ENCODE peak calls at places on chromosomes 7 and 10, in five cellular contexts. W is neuronal stem cell; H is CD8-positive, alpha-beta T cell; L is GM23248; K is CD4-positive, alpha-beta T cell. S is an unnamed sample.

GRCh38 chr7:137626469-137627067 is 220.2 kb downstream of the DGKI start:
- DNase-seq in L (peak), K (no peak), W (peak), H (no peak), S (peak)

GRCh38 chr10:81309041-81309552 is 565.9 kb upstream of the NRG3 start:
- DNase-seq in W (no peak), L (no peak), H (no peak), K (no peak), S (no peak)

GRCh38 chr10:130456616-130457015 is 320.4 kb downstream of the GLRX3 start:
- DNase-seq in K (no peak), L (no peak), H (no peak), W (no peak), S (no peak)

GRCh38 chr7:107614425-107614824 is 34.4 kb downstream of the BCAP29 start:
- DNase-seq in H (no peak), W (no peak), L (peak), K (no peak), S (no peak)

GRCh38 chr7:104267701-104268368 is 60.0 kb upstream of the ORC5 start:
- DNase-seq in L (peak), H (no peak), K (no peak), W (no peak), S (no peak)

GRCh38 chr7:96414931-96415292 is 93.0 kb upstream of the SLC25A13 start:
- DNase-seq in L (peak), W (peak), K (peak), H (no peak), S (peak)

GRCh38 chr7:32890010-32890552 is 1.5 kb downstream of the KBTBD2 start:
- DNase-seq in K (no peak), W (no peak), H (no peak), L (peak), S (no peak)

GRCh38 chr7:8205572-8205971 is 56.4 kb downstream of the ICA1 start:
- DNase-seq in W (no peak), L (no peak), H (no peak), K (no peak), S (no peak)

GRCh38 chr7:107948645-107949442 is 54.1 kb downstream of the LAMB1 start:
- DNase-seq in W (no peak), K (no peak), H (no peak), L (peak), S (no peak)

GRCh38 chr7:73704640-73705550 is 14.6 kb downstream of the STX1A start:
- DNase-seq in L (no peak), H (no peak), K (no peak), W (no peak), S (no peak)

GRCh38 chr10:86868353-86868752 is 89.1 kb downstream of the MMRN2 start:
- DNase-seq in W (peak), K (no peak), L (no peak), H (no peak), S (peak)

GRCh38 chr10:26881600-26882331 is 21.0 kb upstream of the ABI1 start:
- DNase-seq in W (peak), L (peak), H (no peak), K (no peak), S (no peak)

GRCh38 chr7:41652265-41652664 is 50.6 kb downstream of the INHBA start:
- DNase-seq in K (no peak), L (peak), W (no peak), H (no peak), S (no peak)

GRCh38 chr10:79277579-79277978 is 69.7 kb upstream of the PPIF start:
- DNase-seq in H (no peak), L (no peak), W (no peak), K (no peak), S (peak)

GRCh38 chr10:85648279-85648754 is 718.3 kb downstream of the GRID1 start:
- DNase-seq in W (no peak), H (no peak), L (no peak), K (no peak), S (no peak)

GRCh38 chr10:96995851-96996250 is 163.8 kb downstream of the LCOR start:
- DNase-seq in L (no peak), K (no peak), H (no peak), W (no peak), S (no peak)

GRCh38 chr7:140342732-140343514 is 55.4 kb downstream of the SLC37A3 start:
- DNase-seq in L (peak), W (no peak), K (no peak), H (no peak), S (peak)

GRCh38 chr7:131501422-131501821 is 55.0 kb downstream of the PODXL start:
- DNase-seq in W (no peak), K (peak), L (peak), H (peak), S (no peak)

GRCh38 chr10:94038024-94038423 is 44.3 kb downstream of the PLCE1 start:
- DNase-seq in K (no peak), H (no peak), W (no peak), L (peak), S (no peak)

GRCh38 chr10:26488344-26488743 is 50.2 kb downstream of the APBB1IP start:
- DNase-seq in H (no peak), W (no peak), L (peak), K (no peak), S (no peak)

GRCh38 chr10:60591119-60591518 is 187.2 kb upstream of the CDK1 start:
- DNase-seq in L (no peak), K (no peak), W (no peak), H (no peak), S (no peak)

GRCh38 chr7:157660971-157661610 is 324.3 kb downstream of the DNAJB6 start:
- DNase-seq in H (no peak), L (no peak), K (no peak), W (no peak), S (no peak)

GRCh38 chr7:67854236-67854635 is 857.6 kb downstream of the TYW1 start:
- DNase-seq in H (no peak), W (no peak), K (no peak), L (peak), S (no peak)

GRCh38 chr10:103281753-103282152 is 4.8 kb downstream of the INA start:
- DNase-seq in L (peak), H (no peak), K (no peak), W (peak), S (no peak)

GRCh38 chr7:136076954-136077353 is 99.8 kb upstream of the MTPN start:
- DNase-seq in H (no peak), K (no peak), L (no peak), W (no peak), S (no peak)

GRCh38 chr10:133336131-133337078 is at the start of gene CALY:
- DNase-seq in H (peak), K (peak), W (peak), L (peak), S (no peak)

GRCh38 chr7:127189885-127190284 is 62.9 kb downstream of the GRM8 start:
- DNase-seq in W (no peak), K (no peak), H (no peak), L (no peak), S (no peak)

GRCh38 chr10:30625110-30625509 is 4.4 kb downstream of the LYZL2 start:
- DNase-seq in K (no peak), W (no peak), H (no peak), L (peak), S (no peak)

GRCh38 chr10:109282510-109282909 is 640.8 kb downstream of the XPNPEP1 start:
- DNase-seq in H (no peak), K (no peak), L (peak), W (no peak), S (no peak)

GRCh38 chr10:90969947-90970673 is 49.2 kb upstream of the ANKRD1 start:
- DNase-seq in W (no peak), K (no peak), H (no peak), L (peak), S (no peak)

GRCh38 chr7:126578338-126578737 is 674.4 kb downstream of the GRM8 start:
- DNase-seq in H (no peak), K (no peak), W (no peak), L (no peak), S (no peak)

GRCh38 chr7:8594115-8594514 is 160.7 kb downstream of the NXPH1 start:
- DNase-seq in L (no peak), K (no peak), H (no peak), W (no peak), S (no peak)

GRCh38 chr7:2440608-2441245 is 35.5 kb downstream of the GRIFIN start:
- DNase-seq in H (no peak), W (no peak), K (no peak), L (no peak), S (no peak)

GRCh38 chr10:21758239-21758638 is 224.2 kb downstream of the MLLT10 start:
- DNase-seq in H (no peak), W (no peak), L (no peak), K (no peak), S (no peak)

GRCh38 chr10:42488416-42488815 is 150.0 kb downstream of the ZNF33B start:
- DNase-seq in W (no peak), H (no peak), L (peak), K (no peak), S (no peak)

DNA sequence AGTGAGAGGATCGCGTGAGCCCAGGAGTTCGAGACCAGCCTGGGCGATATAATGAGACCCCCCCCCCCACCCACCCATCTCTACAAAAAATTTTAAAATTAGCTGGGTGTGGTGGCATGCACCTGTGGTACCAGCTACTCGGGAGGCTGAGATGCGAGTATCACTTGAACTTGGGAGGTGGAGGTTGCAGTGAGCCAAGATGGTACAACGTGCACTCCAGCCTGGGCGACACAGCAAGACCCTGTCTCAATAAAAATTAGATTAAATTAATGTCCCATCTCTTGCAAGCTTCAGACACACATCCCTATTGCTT is 391 bp upstream of the PROSER2 start:
- DNase-seq in L (no peak), H (no peak), W (no peak), K (no peak), S (no peak)
- H3K27ac ChIP-seq in L (no peak), H (no peak), W (no peak), K (no peak), S (no peak)

GRCh38 chr10:1328951-1329614 is 272.9 kb downstream of the WDR37 start:
- DNase-seq in W (no peak), H (no peak), L (no peak), K (no peak), S (no peak)
- H3K27ac ChIP-seq in W (no peak), H (no peak), L (no peak), K (no peak), S (no peak)

GRCh38 chr7:151694828-151695580 is 175.3 kb upstream of the RHEB start:
- DNase-seq in W (no peak), L (peak), H (no peak), K (no peak), S (no peak)

GRCh38 chr7:151695856-151696555 is 176.3 kb upstream of the RHEB start:
- DNase-seq in K (no peak), L (no peak), W (no peak), H (no peak), S (peak)

GRCh38 chr7:151697942-151698341 is 178.2 kb upstream of the RHEB start:
- DNase-seq in W (no peak), H (no peak), L (no peak), K (no peak), S (no peak)

GRCh38 chr7:151697515-151697895 is 177.8 kb upstream of the RHEB start:
- DNase-seq in H (no peak), K (no peak), L (no peak), W (no peak), S (no peak)

GRCh38 chr7:151696738-151697514 is 177.2 kb upstream of the RHEB start:
- DNase-seq in K (no peak), H (no peak), W (no peak), L (no peak), S (no peak)
- H3K27ac ChIP-seq in K (no peak), H (no peak), W (no peak), L (no peak), S (peak)

GRCh38 chr7:155531686-155532085 is 14.7 kb downstream of the CNPY1 start:
- DNase-seq in W (no peak), K (no peak), H (no peak), L (no peak), S (no peak)

GRCh38 chr7:155533827-155534690 is 12.3 kb downstream of the CNPY1 start:
- DNase-seq in W (peak), H (no peak), L (peak), K (no peak), S (peak)

GRCh38 chr7:155532792-155533119 is 13.6 kb downstream of the CNPY1 start:
- DNase-seq in K (no peak), W (no peak), H (no peak), L (no peak), S (no peak)

GRCh38 chr7:155534691-155535090 is 11.7 kb downstream of the CNPY1 start:
- DNase-seq in H (no peak), W (no peak), K (no peak), L (no peak), S (no peak)

GRCh38 chr7:155533120-155533826 is 13.1 kb downstream of the CNPY1 start:
- DNase-seq in W (peak), H (no peak), K (no peak), L (peak), S (no peak)
- H3K27ac ChIP-seq in W (no peak), H (no peak), K (no peak), L (no peak), S (no peak)

GRCh38 chr7:155618708-155619633 is 25.5 kb upstream of the RBM33 start:
- DNase-seq in H (no peak), W (no peak), L (peak), K (no peak), S (no peak)
- H3K27ac ChIP-seq in H (no peak), W (no peak), L (no peak), K (no peak), S (no peak)

GRCh38 chr7:55965805-55966421 is 1.5 kb downstream of the NIPSNAP2 start:
- DNase-seq in H (no peak), L (peak), W (no peak), K (no peak), S (no peak)

GRCh38 chr7:55966851-55967250 is 2.5 kb downstream of the NIPSNAP2 start:
- DNase-seq in W (no peak), L (no peak), H (no peak), K (no peak), S (no peak)

GRCh38 chr7:55970561-55970960 is 6.2 kb downstream of the NIPSNAP2 start:
- DNase-seq in H (no peak), W (no peak), K (no peak), L (no peak), S (no peak)

GRCh38 chr7:55971045-55971444 is 6.7 kb downstream of the NIPSNAP2 start:
- DNase-seq in L (no peak), K (no peak), H (no peak), W (no peak), S (no peak)

DNA sequence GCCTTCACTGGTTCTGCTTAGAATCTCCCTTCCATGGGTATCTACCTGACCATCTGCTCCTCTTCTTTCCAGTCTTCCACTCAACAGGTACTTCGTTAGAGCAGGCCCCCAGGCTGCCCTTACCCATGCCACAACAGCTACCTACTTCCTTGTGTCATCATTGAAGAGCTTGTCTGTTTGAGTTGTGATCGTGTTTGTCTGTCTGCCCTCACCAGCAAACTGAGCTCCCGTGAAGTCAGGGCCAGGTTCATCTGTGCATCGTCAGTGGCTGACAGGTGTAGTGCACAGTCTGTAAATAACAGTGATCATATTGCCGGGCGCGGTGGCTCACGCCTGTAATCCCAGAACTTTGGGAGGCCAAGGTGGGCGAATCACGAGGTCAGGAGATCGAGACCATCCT is 5.0 kb downstream of the NIPSNAP2 start:
- DNase-seq in H (no peak), K (no peak), L (no peak), W (no peak), S (no peak)
- H3K27ac ChIP-seq in H (no peak), K (no peak), L (no peak), W (no peak), S (no peak)

DNA sequence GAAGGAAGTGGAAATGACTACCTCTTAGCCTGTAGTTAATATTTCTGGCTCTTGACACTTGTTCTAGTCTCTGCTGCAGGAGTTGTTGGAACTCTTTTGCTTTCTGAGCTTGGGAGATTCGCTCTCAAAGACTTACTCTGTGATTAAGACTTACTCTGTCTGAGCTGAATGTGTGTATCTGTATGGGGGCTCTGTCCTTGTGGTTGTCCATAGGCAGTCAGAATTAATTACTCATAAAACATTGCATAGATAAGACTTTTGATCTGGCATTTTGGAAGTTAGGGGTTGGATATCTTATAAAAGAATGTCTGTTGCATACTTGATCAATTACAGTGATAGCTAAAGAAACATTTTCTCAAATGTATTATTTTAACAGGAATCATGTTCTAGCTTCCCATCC is 199.2 kb upstream of the KIAA1217 start:
- DNase-seq in W (no peak), L (no peak), K (no peak), H (no peak), S (no peak)
- H3K27ac ChIP-seq in W (no peak), L (no peak), K (no peak), H (no peak), S (no peak)

GRCh38 chr10:68178592-68178991 is 53.3 kb downstream of the ATOH7 start:
- DNase-seq in L (no peak), W (no peak), H (no peak), K (no peak), S (no peak)
- H3K27ac ChIP-seq in L (no peak), W (no peak), H (no peak), K (no peak), S (no peak)

DNA sequence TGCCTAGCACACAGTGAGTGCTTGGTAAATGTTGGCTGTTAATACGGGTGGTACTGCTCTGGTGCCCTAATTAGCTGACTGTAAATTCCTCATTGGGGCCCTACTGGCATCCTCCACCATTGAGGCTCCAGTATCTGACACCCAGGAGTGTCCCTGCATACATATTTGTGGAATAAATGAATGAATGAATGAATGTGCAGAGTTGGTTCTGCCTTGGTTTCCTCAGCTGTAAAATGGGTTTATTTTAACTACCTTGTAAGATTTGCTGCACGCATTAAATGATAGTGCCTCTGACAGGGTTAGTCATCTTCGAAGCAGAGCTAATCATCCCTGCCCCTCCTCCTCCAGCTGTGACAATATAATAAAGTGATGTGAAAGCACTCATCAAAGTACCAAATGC is 45.8 kb downstream of the ALDH18A1 start:
- DNase-seq in H (no peak), L (no peak), K (no peak), W (no peak), S (no peak)
- H3K27ac ChIP-seq in H (no peak), L (no peak), K (no peak), W (no peak), S (no peak)

S was measured in substantia nigra.